ENCODE peak calls at places on chromosome 2, in ten cellular contexts. One of them, this sample, is unnamed.

GRCh38 chr2:149738771-149739170 is 151.2 kb upstream of the MMADHC start:
- DNase-seq in Panc1: no peak
- DNase-seq in activated CD8-positive, alpha-beta T cell treated with anti-CD3 and anti-CD28 coated beads for 36 hours: no peak
- DNase-seq in stimulated activated CD4-positive, alpha-beta T cell treated with anti-CD3 and anti-CD28 coated beads, Interleukin-1b, Interleukin-23, amount 100 ng/mL, for 24 hours: no peak
- DNase-seq in IMR-90: peak
- DNase-seq in naive thymus-derived CD4-positive, alpha-beta T cell: no peak
- DNase-seq in NCI-H1105 treated with DMSO at 0.1 percent for 48 hours: no peak
- DNase-seq in tibial artery: no peak
- DNase-seq in fibroblast of lung: peak
- DNase-seq in GM19239: no peak
- DNase-seq in this sample: no peak

GRCh38 chr2:193476171-193476800 is 1281.6 kb upstream of the TMEFF2 start:
- DNase-seq in activated CD8-positive, alpha-beta T cell treated with anti-CD3 and anti-CD28 coated beads for 36 hours: peak
- DNase-seq in naive thymus-derived CD4-positive, alpha-beta T cell: no peak
- DNase-seq in Panc1: no peak
- DNase-seq in tibial artery: no peak
- DNase-seq in fibroblast of lung: peak
- DNase-seq in stimulated activated CD4-positive, alpha-beta T cell treated with anti-CD3 and anti-CD28 coated beads, Interleukin-1b, Interleukin-23, amount 100 ng/mL, for 24 hours: no peak
- DNase-seq in GM19239: no peak
- DNase-seq in IMR-90: no peak
- DNase-seq in NCI-H1105 treated with DMSO at 0.1 percent for 48 hours: no peak
- DNase-seq in this sample: no peak

GRCh38 chr2:110657721-110658305 is 20.1 kb downstream of the BUB1 start:
- DNase-seq in tibial artery: no peak
- DNase-seq in naive thymus-derived CD4-positive, alpha-beta T cell: no peak
- DNase-seq in Panc1: no peak
- DNase-seq in GM19239: peak
- DNase-seq in stimulated activated CD4-positive, alpha-beta T cell treated with anti-CD3 and anti-CD28 coated beads, Interleukin-1b, Interleukin-23, amount 100 ng/mL, for 24 hours: no peak
- DNase-seq in IMR-90: no peak
- DNase-seq in fibroblast of lung: no peak
- DNase-seq in NCI-H1105 treated with DMSO at 0.1 percent for 48 hours: peak
- DNase-seq in activated CD8-positive, alpha-beta T cell treated with anti-CD3 and anti-CD28 coated beads for 36 hours: no peak
- DNase-seq in this sample: no peak

GRCh38 chr2:9251154-9252001 is 44.8 kb downstream of the ASAP2 start:
- DNase-seq in GM19239: no peak
- DNase-seq in tibial artery: peak
- DNase-seq in IMR-90: peak
- DNase-seq in Panc1: no peak
- DNase-seq in NCI-H1105 treated with DMSO at 0.1 percent for 48 hours: no peak
- DNase-seq in activated CD8-positive, alpha-beta T cell treated with anti-CD3 and anti-CD28 coated beads for 36 hours: no peak
- DNase-seq in naive thymus-derived CD4-positive, alpha-beta T cell: no peak
- DNase-seq in fibroblast of lung: peak
- DNase-seq in stimulated activated CD4-positive, alpha-beta T cell treated with anti-CD3 and anti-CD28 coated beads, Interleukin-1b, Interleukin-23, amount 100 ng/mL, for 24 hours: no peak
- DNase-seq in this sample: no peak

GRCh38 chr2:104050632-104051242 is 803.2 kb upstream of the POU3F3 start:
- DNase-seq in stimulated activated CD4-positive, alpha-beta T cell treated with anti-CD3 and anti-CD28 coated beads, Interleukin-1b, Interleukin-23, amount 100 ng/mL, for 24 hours: no peak
- DNase-seq in GM19239: no peak
- DNase-seq in fibroblast of lung: no peak
- DNase-seq in activated CD8-positive, alpha-beta T cell treated with anti-CD3 and anti-CD28 coated beads for 36 hours: no peak
- DNase-seq in NCI-H1105 treated with DMSO at 0.1 percent for 48 hours: peak
- DNase-seq in IMR-90: no peak
- DNase-seq in Panc1: no peak
- DNase-seq in naive thymus-derived CD4-positive, alpha-beta T cell: no peak
- DNase-seq in tibial artery: no peak
- DNase-seq in this sample: no peak

GRCh38 chr2:86633094-86633740 is 9.6 kb upstream of the RNF103 start:
- DNase-seq in fibroblast of lung: no peak
- DNase-seq in Panc1: no peak
- DNase-seq in GM19239: no peak
- DNase-seq in IMR-90: no peak
- DNase-seq in NCI-H1105 treated with DMSO at 0.1 percent for 48 hours: no peak
- DNase-seq in stimulated activated CD4-positive, alpha-beta T cell treated with anti-CD3 and anti-CD28 coated beads, Interleukin-1b, Interleukin-23, amount 100 ng/mL, for 24 hours: no peak
- DNase-seq in tibial artery: no peak
- DNase-seq in naive thymus-derived CD4-positive, alpha-beta T cell: no peak
- DNase-seq in activated CD8-positive, alpha-beta T cell treated with anti-CD3 and anti-CD28 coated beads for 36 hours: no peak
- DNase-seq in this sample: no peak

GRCh38 chr2:105249181-105249580 is 7.6 kb downstream of the GPR45 start:
- DNase-seq in fibroblast of lung: no peak
- DNase-seq in NCI-H1105 treated with DMSO at 0.1 percent for 48 hours: no peak
- DNase-seq in Panc1: no peak
- DNase-seq in activated CD8-positive, alpha-beta T cell treated with anti-CD3 and anti-CD28 coated beads for 36 hours: no peak
- DNase-seq in naive thymus-derived CD4-positive, alpha-beta T cell: no peak
- DNase-seq in IMR-90: no peak
- DNase-seq in stimulated activated CD4-positive, alpha-beta T cell treated with anti-CD3 and anti-CD28 coated beads, Interleukin-1b, Interleukin-23, amount 100 ng/mL, for 24 hours: no peak
- DNase-seq in tibial artery: no peak
- DNase-seq in GM19239: no peak
- DNase-seq in this sample: no peak

GRCh38 chr2:83068706-83069105 is 1390.4 kb downstream of the SUCLG1 start:
- DNase-seq in activated CD8-positive, alpha-beta T cell treated with anti-CD3 and anti-CD28 coated beads for 36 hours: no peak
- DNase-seq in fibroblast of lung: no peak
- DNase-seq in NCI-H1105 treated with DMSO at 0.1 percent for 48 hours: no peak
- DNase-seq in stimulated activated CD4-positive, alpha-beta T cell treated with anti-CD3 and anti-CD28 coated beads, Interleukin-1b, Interleukin-23, amount 100 ng/mL, for 24 hours: no peak
- DNase-seq in naive thymus-derived CD4-positive, alpha-beta T cell: no peak
- DNase-seq in IMR-90: peak
- DNase-seq in GM19239: no peak
- DNase-seq in Panc1: no peak
- DNase-seq in tibial artery: no peak
- DNase-seq in this sample: no peak

GRCh38 chr2:75539955-75540716 is 20.6 kb downstream of the EVA1A start:
- DNase-seq in fibroblast of lung: no peak
- DNase-seq in NCI-H1105 treated with DMSO at 0.1 percent for 48 hours: no peak
- DNase-seq in stimulated activated CD4-positive, alpha-beta T cell treated with anti-CD3 and anti-CD28 coated beads, Interleukin-1b, Interleukin-23, amount 100 ng/mL, for 24 hours: no peak
- DNase-seq in tibial artery: no peak
- DNase-seq in activated CD8-positive, alpha-beta T cell treated with anti-CD3 and anti-CD28 coated beads for 36 hours: no peak
- DNase-seq in IMR-90: no peak
- DNase-seq in naive thymus-derived CD4-positive, alpha-beta T cell: no peak
- DNase-seq in GM19239: no peak
- DNase-seq in Panc1: no peak
- DNase-seq in this sample: no peak

GRCh38 chr2:230777681-230778080 is 65.0 kb downstream of the CAB39 start:
- DNase-seq in naive thymus-derived CD4-positive, alpha-beta T cell: no peak
- DNase-seq in fibroblast of lung: peak
- DNase-seq in GM19239: no peak
- DNase-seq in Panc1: peak
- DNase-seq in stimulated activated CD4-positive, alpha-beta T cell treated with anti-CD3 and anti-CD28 coated beads, Interleukin-1b, Interleukin-23, amount 100 ng/mL, for 24 hours: no peak
- DNase-seq in activated CD8-positive, alpha-beta T cell treated with anti-CD3 and anti-CD28 coated beads for 36 hours: no peak
- DNase-seq in IMR-90: peak
- DNase-seq in NCI-H1105 treated with DMSO at 0.1 percent for 48 hours: no peak
- DNase-seq in tibial artery: no peak
- DNase-seq in this sample: no peak

GRCh38 chr2:109607766-109608165 is 6.0 kb downstream of the SEPTIN10 start:
- DNase-seq in fibroblast of lung: peak
- DNase-seq in activated CD8-positive, alpha-beta T cell treated with anti-CD3 and anti-CD28 coated beads for 36 hours: no peak
- DNase-seq in tibial artery: no peak
- DNase-seq in stimulated activated CD4-positive, alpha-beta T cell treated with anti-CD3 and anti-CD28 coated beads, Interleukin-1b, Interleukin-23, amount 100 ng/mL, for 24 hours: no peak
- DNase-seq in IMR-90: peak
- DNase-seq in GM19239: no peak
- DNase-seq in Panc1: no peak
- DNase-seq in naive thymus-derived CD4-positive, alpha-beta T cell: no peak
- DNase-seq in NCI-H1105 treated with DMSO at 0.1 percent for 48 hours: no peak
- DNase-seq in this sample: no peak

GRCh38 chr2:167961536-167961935 is 285.9 kb downstream of the STK39 start:
- DNase-seq in NCI-H1105 treated with DMSO at 0.1 percent for 48 hours: no peak
- DNase-seq in Panc1: no peak
- DNase-seq in IMR-90: no peak
- DNase-seq in stimulated activated CD4-positive, alpha-beta T cell treated with anti-CD3 and anti-CD28 coated beads, Interleukin-1b, Interleukin-23, amount 100 ng/mL, for 24 hours: no peak
- DNase-seq in tibial artery: no peak
- DNase-seq in fibroblast of lung: no peak
- DNase-seq in naive thymus-derived CD4-positive, alpha-beta T cell: no peak
- DNase-seq in activated CD8-positive, alpha-beta T cell treated with anti-CD3 and anti-CD28 coated beads for 36 hours: no peak
- DNase-seq in GM19239: no peak
- DNase-seq in this sample: no peak

GRCh38 chr2:238739668-238740067 is 108.2 kb upstream of the TWIST2 start:
- DNase-seq in activated CD8-positive, alpha-beta T cell treated with anti-CD3 and anti-CD28 coated beads for 36 hours: peak
- DNase-seq in fibroblast of lung: no peak
- DNase-seq in tibial artery: no peak
- DNase-seq in stimulated activated CD4-positive, alpha-beta T cell treated with anti-CD3 and anti-CD28 coated beads, Interleukin-1b, Interleukin-23, amount 100 ng/mL, for 24 hours: no peak
- DNase-seq in GM19239: no peak
- DNase-seq in IMR-90: no peak
- DNase-seq in naive thymus-derived CD4-positive, alpha-beta T cell: no peak
- DNase-seq in NCI-H1105 treated with DMSO at 0.1 percent for 48 hours: no peak
- DNase-seq in Panc1: no peak
- DNase-seq in this sample: no peak

GRCh38 chr2:200741468-200742202 is 70.1 kb upstream of the BZW1 start:
- DNase-seq in tibial artery: no peak
- DNase-seq in NCI-H1105 treated with DMSO at 0.1 percent for 48 hours: no peak
- DNase-seq in fibroblast of lung: no peak
- DNase-seq in IMR-90: no peak
- DNase-seq in naive thymus-derived CD4-positive, alpha-beta T cell: no peak
- DNase-seq in activated CD8-positive, alpha-beta T cell treated with anti-CD3 and anti-CD28 coated beads for 36 hours: no peak
- DNase-seq in Panc1: no peak
- DNase-seq in stimulated activated CD4-positive, alpha-beta T cell treated with anti-CD3 and anti-CD28 coated beads, Interleukin-1b, Interleukin-23, amount 100 ng/mL, for 24 hours: no peak
- DNase-seq in GM19239: no peak
- DNase-seq in this sample: no peak

GRCh38 chr2:23402205-23402740 is 17.3 kb downstream of the KLHL29 start:
- DNase-seq in tibial artery: no peak
- DNase-seq in NCI-H1105 treated with DMSO at 0.1 percent for 48 hours: no peak
- DNase-seq in IMR-90: no peak
- DNase-seq in naive thymus-derived CD4-positive, alpha-beta T cell: no peak
- DNase-seq in fibroblast of lung: no peak
- DNase-seq in stimulated activated CD4-positive, alpha-beta T cell treated with anti-CD3 and anti-CD28 coated beads, Interleukin-1b, Interleukin-23, amount 100 ng/mL, for 24 hours: no peak
- DNase-seq in GM19239: no peak
- DNase-seq in Panc1: no peak
- DNase-seq in activated CD8-positive, alpha-beta T cell treated with anti-CD3 and anti-CD28 coated beads for 36 hours: no peak
- DNase-seq in this sample: no peak

GRCh38 chr2:217902281-217903141 is 100.3 kb downstream of the TNS1 start:
- DNase-seq in tibial artery: peak
- DNase-seq in naive thymus-derived CD4-positive, alpha-beta T cell: no peak
- DNase-seq in activated CD8-positive, alpha-beta T cell treated with anti-CD3 and anti-CD28 coated beads for 36 hours: peak
- DNase-seq in Panc1: no peak
- DNase-seq in fibroblast of lung: peak
- DNase-seq in IMR-90: peak
- DNase-seq in NCI-H1105 treated with DMSO at 0.1 percent for 48 hours: no peak
- DNase-seq in stimulated activated CD4-positive, alpha-beta T cell treated with anti-CD3 and anti-CD28 coated beads, Interleukin-1b, Interleukin-23, amount 100 ng/mL, for 24 hours: no peak
- DNase-seq in GM19239: no peak
- DNase-seq in this sample: no peak

GRCh38 chr2:174023591-174024523 is 58.7 kb upstream of the SP3 start:
- DNase-seq in NCI-H1105 treated with DMSO at 0.1 percent for 48 hours: no peak
- DNase-seq in GM19239: no peak
- DNase-seq in IMR-90: peak
- DNase-seq in naive thymus-derived CD4-positive, alpha-beta T cell: no peak
- DNase-seq in activated CD8-positive, alpha-beta T cell treated with anti-CD3 and anti-CD28 coated beads for 36 hours: peak
- DNase-seq in fibroblast of lung: peak
- DNase-seq in tibial artery: peak
- DNase-seq in Panc1: no peak
- DNase-seq in stimulated activated CD4-positive, alpha-beta T cell treated with anti-CD3 and anti-CD28 coated beads, Interleukin-1b, Interleukin-23, amount 100 ng/mL, for 24 hours: no peak
- DNase-seq in this sample: no peak

GRCh38 chr2:11980809-11981208 is 234.4 kb downstream of the LPIN1 start:
- DNase-seq in GM19239: no peak
- DNase-seq in IMR-90: no peak
- DNase-seq in activated CD8-positive, alpha-beta T cell treated with anti-CD3 and anti-CD28 coated beads for 36 hours: no peak
- DNase-seq in fibroblast of lung: peak
- DNase-seq in stimulated activated CD4-positive, alpha-beta T cell treated with anti-CD3 and anti-CD28 coated beads, Interleukin-1b, Interleukin-23, amount 100 ng/mL, for 24 hours: no peak
- DNase-seq in NCI-H1105 treated with DMSO at 0.1 percent for 48 hours: no peak
- DNase-seq in tibial artery: no peak
- DNase-seq in naive thymus-derived CD4-positive, alpha-beta T cell: no peak
- DNase-seq in Panc1: no peak
- DNase-seq in this sample: no peak

GRCh38 chr2:120133572-120134244 is 89.5 kb downstream of the TMEM185B start:
- DNase-seq in IMR-90: no peak
- DNase-seq in tibial artery: no peak
- DNase-seq in stimulated activated CD4-positive, alpha-beta T cell treated with anti-CD3 and anti-CD28 coated beads, Interleukin-1b, Interleukin-23, amount 100 ng/mL, for 24 hours: no peak
- DNase-seq in naive thymus-derived CD4-positive, alpha-beta T cell: no peak
- DNase-seq in Panc1: no peak
- DNase-seq in fibroblast of lung: no peak
- DNase-seq in GM19239: no peak
- DNase-seq in activated CD8-positive, alpha-beta T cell treated with anti-CD3 and anti-CD28 coated beads for 36 hours: no peak
- DNase-seq in NCI-H1105 treated with DMSO at 0.1 percent for 48 hours: no peak
- DNase-seq in this sample: no peak

GRCh38 chr2:66748939-66749338 is 314.0 kb downstream of the MEIS1 start:
- DNase-seq in naive thymus-derived CD4-positive, alpha-beta T cell: no peak
- DNase-seq in Panc1: no peak
- DNase-seq in activated CD8-positive, alpha-beta T cell treated with anti-CD3 and anti-CD28 coated beads for 36 hours: no peak
- DNase-seq in tibial artery: no peak
- DNase-seq in GM19239: no peak
- DNase-seq in stimulated activated CD4-positive, alpha-beta T cell treated with anti-CD3 and anti-CD28 coated beads, Interleukin-1b, Interleukin-23, amount 100 ng/mL, for 24 hours: no peak
- DNase-seq in fibroblast of lung: no peak
- DNase-seq in IMR-90: no peak
- DNase-seq in NCI-H1105 treated with DMSO at 0.1 percent for 48 hours: no peak
- DNase-seq in this sample: no peak

GRCh38 chr2:68766378-68766845 is 31.8 kb downstream of the ARHGAP25 start:
- DNase-seq in GM19239: no peak
- DNase-seq in fibroblast of lung: peak
- DNase-seq in activated CD8-positive, alpha-beta T cell treated with anti-CD3 and anti-CD28 coated beads for 36 hours: peak
- DNase-seq in stimulated activated CD4-positive, alpha-beta T cell treated with anti-CD3 and anti-CD28 coated beads, Interleukin-1b, Interleukin-23, amount 100 ng/mL, for 24 hours: no peak
- DNase-seq in naive thymus-derived CD4-positive, alpha-beta T cell: peak
- DNase-seq in Panc1: no peak
- DNase-seq in NCI-H1105 treated with DMSO at 0.1 percent for 48 hours: no peak
- DNase-seq in IMR-90: peak
- DNase-seq in tibial artery: peak
- DNase-seq in this sample: no peak

GRCh38 chr2:15560404-15560987 is 638 bp downstream of the NBAS start:
- DNase-seq in stimulated activated CD4-positive, alpha-beta T cell treated with anti-CD3 and anti-CD28 coated beads, Interleukin-1b, Interleukin-23, amount 100 ng/mL, for 24 hours: no peak
- DNase-seq in activated CD8-positive, alpha-beta T cell treated with anti-CD3 and anti-CD28 coated beads for 36 hours: peak
- DNase-seq in IMR-90: peak
- DNase-seq in GM19239: no peak
- DNase-seq in tibial artery: no peak
- DNase-seq in naive thymus-derived CD4-positive, alpha-beta T cell: peak
- DNase-seq in fibroblast of lung: peak
- DNase-seq in Panc1: no peak
- DNase-seq in NCI-H1105 treated with DMSO at 0.1 percent for 48 hours: peak
- DNase-seq in this sample: peak

GRCh38 chr2:59655809-59656208 is 897.6 kb downstream of the BCL11A start:
- DNase-seq in tibial artery: no peak
- DNase-seq in stimulated activated CD4-positive, alpha-beta T cell treated with anti-CD3 and anti-CD28 coated beads, Interleukin-1b, Interleukin-23, amount 100 ng/mL, for 24 hours: no peak
- DNase-seq in naive thymus-derived CD4-positive, alpha-beta T cell: no peak
- DNase-seq in GM19239: no peak
- DNase-seq in NCI-H1105 treated with DMSO at 0.1 percent for 48 hours: no peak
- DNase-seq in Panc1: no peak
- DNase-seq in activated CD8-positive, alpha-beta T cell treated with anti-CD3 and anti-CD28 coated beads for 36 hours: no peak
- DNase-seq in fibroblast of lung: no peak
- DNase-seq in IMR-90: no peak
- DNase-seq in this sample: no peak

GRCh38 chr2:222040333-222040732 is 258.5 kb downstream of the PAX3 start:
- DNase-seq in stimulated activated CD4-positive, alpha-beta T cell treated with anti-CD3 and anti-CD28 coated beads, Interleukin-1b, Interleukin-23, amount 100 ng/mL, for 24 hours: no peak
- DNase-seq in naive thymus-derived CD4-positive, alpha-beta T cell: no peak
- DNase-seq in NCI-H1105 treated with DMSO at 0.1 percent for 48 hours: no peak
- DNase-seq in Panc1: no peak
- DNase-seq in fibroblast of lung: no peak
- DNase-seq in tibial artery: no peak
- DNase-seq in GM19239: no peak
- DNase-seq in IMR-90: no peak
- DNase-seq in activated CD8-positive, alpha-beta T cell treated with anti-CD3 and anti-CD28 coated beads for 36 hours: no peak
- DNase-seq in this sample: no peak

GRCh38 chr2:69779258-69779989 is 37.5 kb downstream of the ANXA4 start:
- DNase-seq in stimulated activated CD4-positive, alpha-beta T cell treated with anti-CD3 and anti-CD28 coated beads, Interleukin-1b, Interleukin-23, amount 100 ng/mL, for 24 hours: no peak
- DNase-seq in fibroblast of lung: peak
- DNase-seq in naive thymus-derived CD4-positive, alpha-beta T cell: no peak
- DNase-seq in activated CD8-positive, alpha-beta T cell treated with anti-CD3 and anti-CD28 coated beads for 36 hours: no peak
- DNase-seq in Panc1: no peak
- DNase-seq in NCI-H1105 treated with DMSO at 0.1 percent for 48 hours: no peak
- DNase-seq in GM19239: no peak
- DNase-seq in IMR-90: peak
- DNase-seq in tibial artery: no peak
- DNase-seq in this sample: no peak

GRCh38 chr2:234293973-234294372 is 202.9 kb downstream of the ARL4C start:
- DNase-seq in tibial artery: no peak
- DNase-seq in GM19239: no peak
- DNase-seq in stimulated activated CD4-positive, alpha-beta T cell treated with anti-CD3 and anti-CD28 coated beads, Interleukin-1b, Interleukin-23, amount 100 ng/mL, for 24 hours: no peak
- DNase-seq in activated CD8-positive, alpha-beta T cell treated with anti-CD3 and anti-CD28 coated beads for 36 hours: no peak
- DNase-seq in naive thymus-derived CD4-positive, alpha-beta T cell: no peak
- DNase-seq in NCI-H1105 treated with DMSO at 0.1 percent for 48 hours: no peak
- DNase-seq in fibroblast of lung: no peak
- DNase-seq in IMR-90: no peak
- DNase-seq in Panc1: no peak
- DNase-seq in this sample: no peak

GRCh38 chr2:69298261-69298660 is 88.8 kb downstream of the GFPT1 start:
- DNase-seq in stimulated activated CD4-positive, alpha-beta T cell treated with anti-CD3 and anti-CD28 coated beads, Interleukin-1b, Interleukin-23, amount 100 ng/mL, for 24 hours: no peak
- DNase-seq in tibial artery: peak
- DNase-seq in activated CD8-positive, alpha-beta T cell treated with anti-CD3 and anti-CD28 coated beads for 36 hours: no peak
- DNase-seq in fibroblast of lung: peak
- DNase-seq in IMR-90: peak
- DNase-seq in naive thymus-derived CD4-positive, alpha-beta T cell: no peak
- DNase-seq in NCI-H1105 treated with DMSO at 0.1 percent for 48 hours: no peak
- DNase-seq in GM19239: no peak
- DNase-seq in Panc1: peak
- DNase-seq in this sample: no peak

GRCh38 chr2:214808961-214809750 is at the start of gene BARD1:
- DNase-seq in stimulated activated CD4-positive, alpha-beta T cell treated with anti-CD3 and anti-CD28 coated beads, Interleukin-1b, Interleukin-23, amount 100 ng/mL, for 24 hours: peak
- DNase-seq in fibroblast of lung: peak
- DNase-seq in NCI-H1105 treated with DMSO at 0.1 percent for 48 hours: peak
- DNase-seq in activated CD8-positive, alpha-beta T cell treated with anti-CD3 and anti-CD28 coated beads for 36 hours: peak
- DNase-seq in tibial artery: peak
- DNase-seq in IMR-90: peak
- DNase-seq in naive thymus-derived CD4-positive, alpha-beta T cell: peak
- DNase-seq in Panc1: no peak
- DNase-seq in GM19239: peak
- DNase-seq in this sample: peak

This sample was measured in GM20000.